ENCODE peak calls at places on chromosomes 16 and 17, in six cellular contexts. I is HCT116, Y is K562, W is IMR-90, X is GM12878, R is upper lobe of left lung. L is an unnamed sample.
A peak's percentile ranks its signal among the peaks of the same experiment; 100 is the strongest.

GRCh38 chr17:65754641-65755040 is 193.2 kb upstream of the AXIN2 start:
- ATAC-seq in I (no peak), X (no peak), W (no peak), R (no peak), Y (no peak), L (no peak)

GRCh38 chr17:81254955-81255717 is 16.0 kb downstream of the NDUFAF8 start:
- ATAC-seq in X (no peak), R (peak; percentile 72), Y (peak; percentile 80), I (peak; percentile 57), W (peak; percentile 84), L (peak; percentile 86)

GRCh38 chr16:69371564-69371963 is 14.2 kb downstream of the TERF2 start:
- ATAC-seq in X (no peak), I (no peak), W (no peak), R (no peak), Y (no peak), L (no peak)

GRCh38 chr17:49387374-49388289 is 25.6 kb upstream of the ZNF652 start:
- ATAC-seq in Y (peak; percentile 73), I (no peak), X (peak; percentile 70), W (no peak), R (no peak), L (no peak)

GRCh38 chr16:84630009-84630408 is 12.1 kb upstream of the COTL1 start:
- ATAC-seq in X (no peak), R (no peak), I (no peak), W (no peak), Y (no peak), L (no peak)

GRCh38 chr17:27256225-27257030 is 37.5 kb upstream of the WSB1 start:
- ATAC-seq in X (no peak), I (no peak), W (peak; percentile 85), R (peak; percentile 75), Y (no peak), L (peak; percentile 77)

GRCh38 chr17:7885357-7886226 is 3.0 kb upstream of the CHD3 start:
- ATAC-seq in X (peak; percentile 51), Y (peak; percentile 68), R (no peak), W (peak; percentile 2), I (peak; percentile 28), L (no peak)

GRCh38 chr16:82051656-82052055 is 16.6 kb downstream of the HSD17B2 start:
- ATAC-seq in I (no peak), R (no peak), X (no peak), Y (no peak), W (no peak), L (no peak)

DNA sequence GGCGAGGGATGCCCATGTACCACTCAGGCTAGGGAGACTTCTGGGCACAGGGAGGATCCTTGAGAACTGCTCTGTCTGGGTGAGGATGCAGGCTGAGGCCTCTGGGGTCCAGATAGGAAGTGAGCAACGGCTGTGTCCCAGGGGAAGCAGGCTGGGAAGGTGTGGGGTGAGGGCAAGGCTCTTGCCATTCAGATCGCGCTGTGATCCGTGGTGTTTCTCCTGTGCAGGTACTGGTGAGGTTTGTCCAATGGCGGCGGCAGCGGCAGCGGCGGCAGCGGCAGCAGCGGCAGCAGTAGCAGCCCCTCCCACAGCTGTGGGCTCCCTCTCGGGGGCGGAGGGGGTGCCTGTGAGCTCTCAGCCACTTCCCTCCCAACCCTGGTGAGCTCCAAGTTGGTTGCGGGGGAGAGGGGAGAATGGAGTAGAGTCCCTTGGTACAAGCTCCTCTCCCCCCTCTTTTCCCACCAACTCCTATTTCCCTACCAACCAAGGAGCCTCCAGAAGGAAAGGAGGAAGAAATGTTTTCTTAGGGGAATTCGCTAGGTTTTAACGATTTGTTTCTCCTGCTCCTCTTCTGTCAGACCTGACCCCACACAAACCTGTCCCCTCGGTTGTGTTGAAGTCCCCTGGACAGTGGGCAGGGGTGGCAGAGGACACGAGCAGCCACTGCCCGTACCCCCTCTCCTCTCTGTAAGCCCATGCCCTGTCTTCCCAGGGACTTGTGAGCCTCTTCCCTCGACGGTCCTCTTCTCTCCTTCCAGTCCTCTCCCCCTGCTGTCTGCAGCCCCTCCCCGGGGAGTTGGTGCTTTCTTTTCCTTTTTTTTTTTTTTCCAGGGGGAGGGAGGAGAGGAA is 1.9 kb upstream of the PRRT2 start:
- ATAC-seq in Y (peak; percentile 2), I (no peak), W (no peak), X (no peak), R (no peak), L (no peak)
- TF ChIP-seq POLR2A in Y (no peak), I (no peak), W (no peak), X (peak; percentile 22), R (no peak), L (no peak)

GRCh38 chr17:70767102-70767701 is 597.9 kb downstream of the KCNJ2 start:
- ATAC-seq in I (peak; percentile 42), X (no peak), R (no peak), W (peak; percentile 51), Y (no peak), L (no peak)

GRCh38 chr17:70763018-70763417 is 593.7 kb downstream of the KCNJ2 start:
- ATAC-seq in W (no peak), Y (no peak), I (no peak), R (no peak), X (no peak), L (no peak)
- TF ChIP-seq POLR2A in W (no peak), Y (no peak), I (no peak), R (no peak), X (no peak), L (no peak)

DNA sequence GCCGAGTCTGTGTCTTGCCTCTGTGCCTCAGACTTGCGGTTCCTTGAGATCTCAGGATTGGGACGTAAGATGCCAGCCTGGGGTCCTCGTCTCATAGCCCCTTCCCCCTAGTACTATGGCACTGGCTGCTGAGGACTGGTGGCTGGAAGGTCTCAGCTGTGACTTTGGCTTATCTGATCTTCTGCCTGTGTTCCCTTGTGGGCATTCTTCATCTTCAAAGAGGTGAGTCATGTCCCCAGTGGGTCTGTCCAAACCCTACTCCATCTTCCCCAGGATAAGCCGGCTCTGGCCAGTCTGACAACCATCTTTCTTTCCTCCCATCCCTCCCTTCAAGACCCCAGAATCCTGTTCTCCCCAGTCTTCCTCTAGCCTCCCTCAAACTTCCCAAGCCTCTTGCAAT is 3.6 kb downstream of the CD19 start:
- ATAC-seq in Y (no peak), X (no peak), R (no peak), I (no peak), W (no peak), L (no peak)
- TF ChIP-seq POLR2A in Y (no peak), X (no peak), R (no peak), I (no peak), W (no peak), L (no peak)

GRCh38 chr17:63675607-63676539 is 24.1 kb downstream of the LIMD2 start:
- ATAC-seq in W (peak; percentile 89), I (peak; percentile 86), X (no peak), Y (peak; percentile 92), R (peak; percentile 85), L (peak; percentile 80)

GRCh38 chr17:63680700-63681099 is 19.2 kb downstream of the LIMD2 start:
- ATAC-seq in X (no peak), W (no peak), R (no peak), Y (no peak), I (no peak), L (no peak)

GRCh38 chr17:63676540-63676933 is 23.4 kb downstream of the LIMD2 start:
- ATAC-seq in W (no peak), X (no peak), R (no peak), I (no peak), Y (no peak), L (no peak)

GRCh38 chr17:63679214-63679613 is 20.7 kb downstream of the LIMD2 start:
- ATAC-seq in W (no peak), Y (peak; percentile 44), X (no peak), I (peak; percentile 63), R (no peak), L (no peak)

GRCh38 chr17:63675231-63675606 is 24.7 kb downstream of the LIMD2 start:
- ATAC-seq in R (peak; percentile 60), W (peak; percentile 63), Y (peak; percentile 73), I (no peak), X (no peak), L (peak; percentile 34)
- TF ChIP-seq POLR2A in R (no peak), W (no peak), Y (no peak), I (no peak), X (no peak), L (no peak)